ENCODE peak calls at places on chromosome 12, in ten cellular contexts. V is NCI-H748 treated with DMSO at 0.1 percent for 48 hours; B is Karpas-422; A is neural progenitor cell; Z is lower leg skin; M is fibroblast of the conjunctiva; O is KBM-7; R is cardiac fibroblast; U is AG20443; P is activated CD8-positive, alpha-beta memory T cell treated with anti-CD3 and anti-CD28 coated beads for 24 hours. H is an unnamed sample.

GRCh38 chr12:56677680-56678079 is 10.4 kb downstream of the PTGES3 start:
- DNase-seq in V (no peak), B (no peak), A (no peak), Z (no peak), M (no peak), O (no peak), R (no peak), U (no peak), P (peak; percentile 50), H (no peak)

GRCh38 chr12:117009759-117010158 is 89.5 kb downstream of the TESC start:
- DNase-seq in V (no peak), B (no peak), A (peak; percentile 65), Z (no peak), M (no peak), O (no peak), R (no peak), U (no peak), P (no peak), H (no peak)

GRCh38 chr12:117685115-117685926 is 283.5 kb downstream of the KSR2 start:
- DNase-seq in V (peak; percentile 62), B (peak; percentile 48), A (peak; percentile 67), Z (peak; percentile 75), M (no peak), O (peak; percentile 47), R (no peak), U (peak; percentile 81), P (no peak), H (peak; percentile 62)

GRCh38 chr12:104630230-104630670 is 173.5 kb downstream of the CHST11 start:
- DNase-seq in V (peak; percentile 74), B (no peak), A (peak; percentile 24), Z (no peak), M (no peak), O (no peak), R (no peak), U (no peak), P (no peak), H (no peak)

GRCh38 chr12:9625019-9625418 is 17.3 kb upstream of the KLRB1 start:
- DNase-seq in V (no peak), B (no peak), A (no peak), Z (no peak), M (no peak), O (no peak), R (no peak), U (no peak), P (no peak), H (no peak)

GRCh38 chr12:105596731-105597130 is 266.2 kb downstream of the C12orf75 start:
- DNase-seq in V (no peak), B (no peak), A (no peak), Z (no peak), M (no peak), O (no peak), R (no peak), U (no peak), P (no peak), H (no peak)

GRCh38 chr12:22625671-22626251 is 790 bp downstream of the ETNK1 start:
- DNase-seq in V (peak; percentile 47), B (peak; percentile 60), A (peak; percentile 82), Z (peak; percentile 22), M (no peak), O (peak; percentile 54), R (peak; percentile 34), U (peak; percentile 22), P (no peak), H (no peak)

GRCh38 chr12:48422060-48422459 is 50.3 kb upstream of the ANP32D start:
- DNase-seq in V (no peak), B (no peak), A (no peak), Z (no peak), M (no peak), O (no peak), R (peak; percentile 23), U (no peak), P (no peak), H (no peak)

GRCh38 chr12:53383258-53383657 is 3.3 kb downstream of the SP1 start:
- DNase-seq in V (no peak), B (no peak), A (no peak), Z (no peak), M (no peak), O (no peak), R (no peak), U (no peak), P (no peak), H (no peak)

GRCh38 chr12:1584326-1584725 is 10.1 kb downstream of the FBXL14 start:
- DNase-seq in V (no peak), B (no peak), A (peak; percentile 53), Z (no peak), M (no peak), O (no peak), R (no peak), U (no peak), P (no peak), H (no peak)

GRCh38 chr12:52180971-52181628 is 10.7 kb downstream of the KRT80 start:
- DNase-seq in V (no peak), B (no peak), A (no peak), Z (no peak), M (no peak), O (no peak), R (no peak), U (no peak), P (no peak), H (no peak)

GRCh38 chr12:101781834-101782543 is 42.7 kb upstream of the SYCP3 start:
- DNase-seq in V (no peak), B (no peak), A (no peak), Z (no peak), M (no peak), O (no peak), R (peak; percentile 39), U (peak; percentile 34), P (no peak), H (no peak)

GRCh38 chr12:34406996-34407300 is 384.7 kb downstream of the ALG10 start:
- DNase-seq in V (no peak), B (no peak), A (no peak), Z (no peak), M (no peak), O (no peak), R (no peak), U (peak; percentile 1), P (peak; percentile 37), H (peak; percentile 11)

GRCh38 chr12:88763536-88764100 is 183.3 kb upstream of the KITLG start:
- DNase-seq in V (no peak), B (no peak), A (no peak), Z (no peak), M (no peak), O (no peak), R (no peak), U (peak; percentile 25), P (no peak), H (no peak)

GRCh38 chr12:12562016-12562483 is 613 bp downstream of the DUSP16 start:
- DNase-seq in V (no peak), B (peak; percentile 52), A (peak; percentile 78), Z (peak; percentile 21), M (no peak), O (peak; percentile 29), R (peak; percentile 33), U (peak; percentile 54), P (peak; percentile 77), H (no peak)

GRCh38 chr12:69266045-69266635 is 26.8 kb downstream of the CPSF6 start:
- DNase-seq in V (no peak), B (no peak), A (no peak), Z (no peak), M (no peak), O (no peak), R (peak; percentile 37), U (no peak), P (no peak), H (no peak)

GRCh38 chr12:2294651-2295475 is 242.1 kb downstream of the CACNA1C start:
- DNase-seq in V (no peak), B (no peak), A (no peak), Z (peak; percentile 64), M (no peak), O (peak; percentile 91), R (peak; percentile 65), U (peak; percentile 63), P (no peak), H (no peak)

GRCh38 chr12:1611775-1612174 is 17.3 kb upstream of the WNT5B start:
- DNase-seq in V (no peak), B (no peak), A (no peak), Z (no peak), M (peak; percentile 89), O (peak; percentile 57), R (peak; percentile 93), U (peak; percentile 86), P (no peak), H (no peak)

GRCh38 chr12:25971675-25972035 is 13.2 kb downstream of the RASSF8 start:
- DNase-seq in V (no peak), B (no peak), A (no peak), Z (no peak), M (no peak), O (no peak), R (no peak), U (no peak), P (no peak), H (no peak)

GRCh38 chr12:42097971-42098370 is 46.7 kb downstream of the GXYLT1 start:
- DNase-seq in V (no peak), B (no peak), A (no peak), Z (no peak), M (no peak), O (peak; percentile 67), R (peak; percentile 58), U (no peak), P (no peak), H (no peak)

GRCh38 chr12:5442251-5443006 is 10.5 kb downstream of the NTF3 start:
- DNase-seq in V (peak; percentile 23), B (peak; percentile 67), A (peak; percentile 71), Z (no peak), M (peak; percentile 12), O (peak; percentile 37), R (peak; percentile 62), U (peak; percentile 67), P (no peak), H (no peak)

GRCh38 chr12:12403264-12404248 is 46.7 kb downstream of the BORCS5 start:
- DNase-seq in V (no peak), B (no peak), A (no peak), Z (no peak), M (no peak), O (no peak), R (peak; percentile 25), U (no peak), P (no peak), H (no peak)

GRCh38 chr12:110354172-110354780 is 49.2 kb downstream of the ANAPC7 start:
- DNase-seq in V (no peak), B (no peak), A (no peak), Z (no peak), M (no peak), O (peak; percentile 97), R (peak; percentile 54), U (no peak), P (no peak), H (no peak)

GRCh38 chr12:43805149-43805856 is 814 bp downstream of the TWF1 start:
- DNase-seq in V (no peak), B (peak; percentile 66), A (peak; percentile 13), Z (no peak), M (no peak), O (no peak), R (no peak), U (no peak), P (no peak), H (no peak)

GRCh38 chr12:109723311-109723791 is 9.7 kb downstream of the FAM222A start:
- DNase-seq in V (no peak), B (no peak), A (no peak), Z (no peak), M (no peak), O (no peak), R (no peak), U (no peak), P (no peak), H (peak; percentile 73)

GRCh38 chr12:65570451-65571130 is 253.7 kb upstream of the HMGA2 start:
- DNase-seq in V (no peak), B (no peak), A (no peak), Z (no peak), M (no peak), O (no peak), R (no peak), U (no peak), P (no peak), H (no peak)

GRCh38 chr12:68940731-68941130 is 7.8 kb upstream of the CPM start:
- DNase-seq in V (no peak), B (no peak), A (no peak), Z (no peak), M (no peak), O (no peak), R (no peak), U (no peak), P (no peak), H (no peak)

GRCh38 chr12:2877959-2878732 is 1.1 kb downstream of the RHNO1 start:
- DNase-seq in V (peak; percentile 38), B (peak; percentile 87), A (peak; percentile 78), Z (no peak), M (peak; percentile 51), O (peak; percentile 84), R (peak; percentile 71), U (no peak), P (no peak), H (no peak)

H was measured in breast epithelium.